ENCODE peak calls at places on chromosomes 7 and 10, in seven cellular contexts. X is stomach, F is HCT116, A is OCI-LY7, D is Panc1, P is colonic mucosa, O is IMR-90. B is an unnamed sample.

GRCh38 chr10:21527634-21528451 is 2.4 kb upstream of the SKIDA1 start:
- DNase-seq in P (no peak), D (no peak), O (peak; percentile 57), X (no peak), F (no peak), A (no peak), B (no peak)

GRCh38 chr7:32910195-32910594 is 18.6 kb upstream of the KBTBD2 start:
- DNase-seq in F (no peak), P (no peak), A (no peak), X (no peak), D (no peak), O (no peak), B (no peak)

GRCh38 chr10:121216721-121217181 is 365.6 kb downstream of the WDR11 start:
- DNase-seq in F (no peak), D (no peak), O (no peak), X (no peak), A (no peak), P (no peak), B (no peak)

GRCh38 chr7:38000272-38000671 is 79.8 kb downstream of the EPDR1 start:
- DNase-seq in X (no peak), F (no peak), D (no peak), A (no peak), O (no peak), P (no peak), B (no peak)

GRCh38 chr10:28722065-28722803 is 44.9 kb downstream of the BAMBI start:
- DNase-seq in O (peak; percentile 40), D (no peak), A (no peak), F (no peak), P (no peak), X (no peak), B (no peak)

GRCh38 chr10:33129181-33129928 is 171.3 kb upstream of the ITGB1 start:
- DNase-seq in A (no peak), F (no peak), O (peak; percentile 95), X (no peak), D (no peak), P (no peak), B (no peak)

GRCh38 chr7:143416565-143417149 is 8.0 kb upstream of the EPHA1 start:
- DNase-seq in A (peak; percentile 54), X (no peak), F (peak; percentile 48), D (no peak), O (peak; percentile 53), P (no peak), B (no peak)

GRCh38 chr7:97479740-97480290 is 252.1 kb upstream of the TAC1 start:
- DNase-seq in D (no peak), X (no peak), P (no peak), O (no peak), F (no peak), A (no peak), B (no peak)

GRCh38 chr10:72738476-72738875 is 46.5 kb downstream of the MCU start:
- DNase-seq in P (no peak), F (no peak), A (no peak), O (no peak), D (no peak), X (no peak), B (no peak)

GRCh38 chr7:2729043-2729892 is 41.3 kb downstream of the AMZ1 start:
- DNase-seq in X (peak; percentile 22), O (peak; percentile 44), D (no peak), A (no peak), P (no peak), F (no peak), B (no peak)

GRCh38 chr7:135684134-135684533 is 21.8 kb downstream of the STMP1 start:
- DNase-seq in O (peak; percentile 49), X (no peak), F (no peak), A (no peak), D (no peak), P (no peak), B (no peak)

GRCh38 chr10:112843623-112844022 is 106.4 kb upstream of the TCF7L2 start:
- DNase-seq in D (no peak), A (no peak), X (no peak), P (no peak), O (no peak), F (no peak), B (no peak)

GRCh38 chr10:13717936-13718772 is 131.4 kb downstream of the PRPF18 start:
- DNase-seq in F (no peak), X (peak; percentile 90), O (peak; percentile 95), D (no peak), P (peak; percentile 67), A (no peak), B (peak; percentile 23)

GRCh38 chr7:2225336-2225735 is 7.4 kb downstream of the MAD1L1 start:
- DNase-seq in X (no peak), D (no peak), A (no peak), O (no peak), F (no peak), P (no peak), B (no peak)

GRCh38 chr7:121343302-121343701 is 14.5 kb downstream of the WNT16 start:
- DNase-seq in A (no peak), P (no peak), D (no peak), O (peak; percentile 49), F (no peak), X (no peak), B (no peak)

GRCh38 chr7:149125189-149125863 is 798 bp downstream of the ZNF425 start:
- DNase-seq in X (no peak), F (no peak), A (peak; percentile 29), O (no peak), D (no peak), P (no peak), B (no peak)

GRCh38 chr7:32605032-32605431 is 109.7 kb downstream of the AVL9 start:
- DNase-seq in X (no peak), A (no peak), O (no peak), D (no peak), P (no peak), F (no peak), B (no peak)

GRCh38 chr10:476458-476780 is 213.0 kb downstream of the DIP2C start:
- DNase-seq in P (no peak), O (no peak), F (no peak), X (no peak), D (no peak), A (no peak), B (no peak)

GRCh38 chr10:126191192-126191591 is 197.1 kb downstream of the ADAM12 start:
- DNase-seq in O (no peak), A (no peak), X (no peak), F (no peak), P (no peak), D (no peak), B (no peak)

GRCh38 chr10:122051609-122052385 is 62.8 kb downstream of the TACC2 start:
- DNase-seq in P (peak; percentile 72), O (peak; percentile 65), F (peak; percentile 79), A (no peak), D (no peak), X (peak; percentile 77), B (no peak)

GRCh38 chr7:5773661-5774086 is 7.8 kb downstream of the RNF216 start:
- DNase-seq in X (no peak), O (peak; percentile 89), A (no peak), F (peak; percentile 90), P (no peak), D (peak; percentile 97), B (peak; percentile 5)

GRCh38 chr10:102400061-102400460 is 4.6 kb downstream of the NFKB2 start:
- DNase-seq in A (no peak), O (no peak), P (no peak), F (no peak), X (no peak), D (no peak), B (no peak)

GRCh38 chr10:77004917-77005564 is 632.6 kb downstream of the KCNMA1 start:
- DNase-seq in F (peak; percentile 18), O (peak; percentile 58), P (peak; percentile 33), A (peak; percentile 21), X (no peak), D (peak; percentile 41), B (no peak)

GRCh38 chr10:97000487-97001182 is 168.5 kb downstream of the LCOR start:
- DNase-seq in O (no peak), A (no peak), X (no peak), P (no peak), F (no peak), D (no peak), B (no peak)

GRCh38 chr10:79102056-79102874 is 33.5 kb downstream of the ZMIZ1 start:
- DNase-seq in P (peak; percentile 67), D (no peak), F (no peak), X (peak; percentile 65), A (no peak), O (peak; percentile 66), B (no peak)

DNA sequence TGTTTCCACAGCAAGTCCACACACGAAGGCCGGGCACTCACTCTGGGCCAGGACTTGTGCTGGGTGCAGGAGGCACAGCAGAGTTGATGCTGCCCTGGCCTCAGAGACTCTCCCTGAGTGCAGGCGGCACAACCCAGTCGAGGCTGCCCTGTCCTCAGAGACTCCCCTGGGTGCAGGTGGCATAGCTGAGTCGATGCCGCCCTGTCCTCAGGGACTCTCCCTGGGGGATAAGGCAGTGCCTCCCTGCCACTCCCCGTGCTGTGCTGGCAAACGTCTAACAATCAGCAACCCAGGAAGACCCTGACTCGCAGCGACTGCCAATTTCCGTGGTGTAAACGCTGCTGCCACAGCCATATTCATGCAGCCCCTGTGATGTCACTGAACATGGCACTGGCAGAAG is 93.1 kb downstream of the PDGFA start:
- DNase-seq in D (no peak), X (no peak), O (no peak), A (no peak), P (no peak), F (no peak), B (no peak)
- H3K9me3 ChIP-seq in D (no peaks in the 10 kb centered on the region), X (no peaks in the 10 kb centered on the region), O (peaks cover 3% of the 10 kb centered on the region), A (no peaks in the 10 kb centered on the region), P (no peaks in the 10 kb centered on the region), F (no peaks in the 10 kb centered on the region), B (no peaks in the 10 kb centered on the region)

DNA sequence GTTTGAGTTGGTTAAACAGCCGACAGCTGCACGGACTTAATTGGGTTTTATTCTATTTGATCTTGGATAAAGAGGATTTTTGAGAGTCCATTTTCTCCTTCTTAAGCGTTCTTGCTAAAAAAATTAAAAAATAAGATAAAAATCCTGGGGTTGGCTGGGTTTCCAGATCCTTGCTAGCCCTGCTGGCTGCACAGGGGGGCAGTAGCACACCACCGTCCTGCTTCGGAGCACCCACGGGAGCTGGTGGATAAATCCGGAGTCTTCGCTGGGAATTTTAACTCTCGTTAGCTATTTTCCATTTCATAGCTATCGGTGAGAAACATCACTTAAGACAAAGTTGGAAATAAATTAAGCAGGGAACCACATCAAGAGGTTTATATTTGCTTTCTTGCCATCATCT is 792.1 kb downstream of the TYW1 start:
- DNase-seq in P (no peak), O (no peak), A (no peak), D (no peak), X (no peak), F (no peak), B (no peak)
- TF ChIP-seq CTCF in P (no peak), O (no peak), A (peak; percentile 15), D (peak; percentile 65), X (no peak), F (no peak), B (no peak)

GRCh38 chr10:128065881-128066534 is 60.2 kb downstream of the MKI67 start:
- DNase-seq in X (no peak), P (no peak), O (no peak), A (no peak), F (no peak), D (no peak), B (no peak)
- H3K27ac ChIP-seq in X (no peak overlapping the region), P (no peak overlapping the region), O (no peak overlapping the region), A (no peak overlapping the region), F (no peak overlapping the region), D (no peak overlapping the region), B (no peak overlapping the region)

DNA sequence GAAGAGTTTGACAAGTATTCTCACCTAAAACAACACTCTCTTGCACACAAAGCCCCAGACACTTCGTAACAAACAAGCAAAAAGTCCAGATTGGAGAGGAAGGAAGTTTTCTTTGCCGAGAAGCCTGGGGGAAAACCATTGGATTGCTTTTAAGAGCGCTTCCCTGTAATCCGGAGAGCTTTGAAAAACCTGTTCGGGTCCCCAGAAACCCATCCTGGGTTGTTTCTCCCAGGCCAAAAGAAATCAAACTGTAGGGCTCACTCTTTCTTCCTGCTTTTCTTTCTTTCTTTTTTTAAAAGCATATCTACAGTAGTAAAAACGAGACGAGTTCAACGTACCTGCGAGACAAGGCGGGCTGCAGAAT is 655 bp downstream of the SP8 start:
- DNase-seq in D (no peak), P (no peak), O (no peak), X (no peak), A (no peak), F (no peak), B (no peak)
- H3K9me3 ChIP-seq in D (no peaks in the 10 kb centered on the region), P (no peaks in the 10 kb centered on the region), O (peaks cover 6% of the 10 kb centered on the region), X (no peaks in the 10 kb centered on the region), A (no peaks in the 10 kb centered on the region), F (no peaks in the 10 kb centered on the region), B (peaks cover 24% of the 10 kb centered on the region)